ENCODE peak calls at places on chromosomes 12 and 14, in nine cellular contexts. Q is CD8-positive, alpha-beta memory T cell; R is H9; H is breast epithelium; J is GM23248; B is stomach; A is endothelial cell of umbilical vein; P is lung; Y is heart left ventricle. T is an unnamed sample.
A peak's percentile ranks its signal among the peaks of the same experiment; 100 is the strongest.

GRCh38 chr12:110382683-110383082 is 20.8 kb downstream of the ANAPC7 start:
- DNase-seq in Q (no peak), R (no peak), H (no peak), J (no peak), B (no peak), A (no peak), P (no peak), Y (no peak), T (no peak)

GRCh38 chr12:39782026-39782545 is 162.5 kb upstream of the ABCD2 start:
- DNase-seq in Q (no peak), R (no peak), H (no peak), J (no peak), B (no peak), A (no peak), P (no peak), Y (no peak), T (no peak)

GRCh38 chr12:112524676-112525425 is 106.1 kb downstream of the PTPN11 start:
- DNase-seq in Q (no peak), R (peak; percentile 51), H (no peak), J (peak; percentile 17), B (no peak), A (no peak), P (no peak), Y (no peak), T (no peak)

GRCh38 chr14:38254565-38255407 is 1.1 kb downstream of the CLEC14A start:
- DNase-seq in Q (no peak), R (no peak), H (no peak), J (peak; percentile 38), B (peak; percentile 41), A (peak; percentile 60), P (no peak), Y (peak; percentile 8), T (no peak)

GRCh38 chr12:47573146-47573659 is 132.6 kb downstream of the RPAP3 start:
- DNase-seq in Q (no peak), R (no peak), H (no peak), J (no peak), B (no peak), A (no peak), P (no peak), Y (no peak), T (no peak)

GRCh38 chr12:114131824-114132223 is 165.7 kb upstream of the RBM19 start:
- DNase-seq in Q (no peak), R (peak; percentile 45), H (no peak), J (peak; percentile 17), B (no peak), A (no peak), P (no peak), Y (no peak), T (no peak)

GRCh38 chr14:26444745-26445144 is 153.1 kb downstream of the NOVA1 start:
- DNase-seq in Q (no peak), R (no peak), H (no peak), J (peak; percentile 47), B (no peak), A (peak; percentile 29), P (no peak), Y (no peak), T (no peak)

GRCh38 chr14:22469541-22470303 is 119.3 kb downstream of the DAD1 start:
- DNase-seq in Q (no peak), R (no peak), H (no peak), J (peak; percentile 28), B (no peak), A (peak; percentile 43), P (no peak), Y (no peak), T (no peak)

GRCh38 chr12:28543021-28543890 is 353.0 kb downstream of the CCDC91 start:
- DNase-seq in Q (no peak), R (no peak), H (no peak), J (no peak), B (no peak), A (no peak), P (no peak), Y (no peak), T (no peak)

GRCh38 chr12:78115889-78116288 is 285.2 kb downstream of the NAV3 start:
- DNase-seq in Q (no peak), R (no peak), H (no peak), J (no peak), B (no peak), A (no peak), P (no peak), Y (no peak), T (no peak)

GRCh38 chr12:542290-543113 is 82.8 kb downstream of the B4GALNT3 start:
- DNase-seq in Q (no peak), R (no peak), H (no peak), J (no peak), B (no peak), A (no peak), P (no peak), Y (no peak), T (peak; percentile 57)

GRCh38 chr14:95871531-95871930 is 5.1 kb upstream of the TUNAR start:
- DNase-seq in Q (no peak), R (no peak), H (no peak), J (no peak), B (no peak), A (no peak), P (no peak), Y (no peak), T (no peak)

GRCh38 chr14:95774265-95775160 is 60.6 kb upstream of the TCL1A start:
- DNase-seq in Q (no peak), R (peak; percentile 66), H (peak; percentile 25), J (peak; percentile 56), B (peak; percentile 53), A (peak; percentile 55), P (peak; percentile 50), Y (peak; percentile 14), T (no peak)

GRCh38 chr14:65879218-65880009 is 466.9 kb downstream of the FUT8 start:
- DNase-seq in Q (no peak), R (no peak), H (no peak), J (peak; percentile 95), B (no peak), A (peak; percentile 36), P (no peak), Y (no peak), T (no peak)

GRCh38 chr12:109727039-109727723 is 13.6 kb downstream of the FAM222A start:
- DNase-seq in Q (peak; percentile 29), R (peak; percentile 29), H (peak; percentile 62), J (no peak), B (peak; percentile 50), A (no peak), P (no peak), Y (no peak), T (peak; percentile 64)

GRCh38 chr12:53696285-53696654 is 20.4 kb upstream of the ATP5MC2 start:
- DNase-seq in Q (no peak), R (peak; percentile 95), H (peak; percentile 53), J (peak; percentile 61), B (peak; percentile 86), A (peak; percentile 89), P (peak; percentile 86), Y (peak; percentile 76), T (no peak)

GRCh38 chr12:101612162-101612916 is 17.6 kb downstream of the MYBPC1 start:
- DNase-seq in Q (no peak), R (no peak), H (no peak), J (no peak), B (no peak), A (no peak), P (no peak), Y (no peak), T (no peak)

GRCh38 chr12:101609198-101609597 is 14.4 kb downstream of the MYBPC1 start:
- DNase-seq in Q (no peak), R (no peak), H (no peak), J (no peak), B (no peak), A (no peak), P (no peak), Y (no peak), T (no peak)

GRCh38 chr12:101604132-101604531 is 9.4 kb downstream of the MYBPC1 start:
- DNase-seq in Q (no peak), R (no peak), H (no peak), J (no peak), B (no peak), A (no peak), P (no peak), Y (no peak), T (no peak)

GRCh38 chr12:101608301-101609133 is 13.7 kb downstream of the MYBPC1 start:
- DNase-seq in Q (no peak), R (no peak), H (peak; percentile 77), J (no peak), B (peak; percentile 85), A (no peak), P (peak; percentile 55), Y (no peak), T (no peak)

DNA sequence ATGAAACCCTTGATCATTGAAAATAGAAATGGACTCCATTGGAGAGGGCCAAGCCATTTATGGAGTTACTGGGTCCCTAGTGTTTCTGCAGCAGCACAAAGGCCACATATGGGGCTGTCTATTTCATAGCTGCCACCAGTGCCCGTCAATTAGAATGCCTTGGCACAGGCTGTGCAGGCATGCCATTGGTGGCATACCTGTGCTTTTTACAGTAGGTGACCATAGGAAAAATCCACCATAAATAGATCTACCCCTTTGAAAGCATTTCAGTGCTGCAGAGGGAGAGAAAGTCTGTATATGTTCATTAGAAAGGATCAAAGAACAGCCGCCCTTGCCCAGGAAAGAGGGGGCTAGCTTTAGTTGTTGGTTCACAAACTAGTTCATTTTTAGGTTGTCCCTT is 13.1 kb downstream of the MYBPC1 start:
- DNase-seq in Q (no peak), R (no peak), H (no peak), J (no peak), B (peak; percentile 49), A (no peak), P (no peak), Y (no peak), T (no peak)
- H3K27ac ChIP-seq in Q (no peak overlapping the region), R (no peak overlapping the region), H (peak overlapping the region; percentile 64), J (no peak overlapping the region), B (peak overlapping the region; percentile 77), A (no peak overlapping the region), P (no peak overlapping the region), Y (no peak overlapping the region), T (no peak overlapping the region)

GRCh38 chr12:1645819-1646218 is 16.8 kb downstream of the WNT5B start:
- DNase-seq in Q (no peak), R (no peak), H (no peak), J (no peak), B (no peak), A (no peak), P (no peak), Y (no peak), T (no peak)
- H3K4me1 ChIP-seq in Q (no peaks in the 10 kb centered on the region), R (no peaks in the 10 kb centered on the region), H (no peaks in the 10 kb centered on the region), J (peaks cover 39% of the 10 kb centered on the region), B (peaks cover 36% of the 10 kb centered on the region), A (no peaks in the 10 kb centered on the region), P (peaks cover 3% of the 10 kb centered on the region), Y (peaks cover 17% of the 10 kb centered on the region), T (no peaks in the 10 kb centered on the region)

DNA sequence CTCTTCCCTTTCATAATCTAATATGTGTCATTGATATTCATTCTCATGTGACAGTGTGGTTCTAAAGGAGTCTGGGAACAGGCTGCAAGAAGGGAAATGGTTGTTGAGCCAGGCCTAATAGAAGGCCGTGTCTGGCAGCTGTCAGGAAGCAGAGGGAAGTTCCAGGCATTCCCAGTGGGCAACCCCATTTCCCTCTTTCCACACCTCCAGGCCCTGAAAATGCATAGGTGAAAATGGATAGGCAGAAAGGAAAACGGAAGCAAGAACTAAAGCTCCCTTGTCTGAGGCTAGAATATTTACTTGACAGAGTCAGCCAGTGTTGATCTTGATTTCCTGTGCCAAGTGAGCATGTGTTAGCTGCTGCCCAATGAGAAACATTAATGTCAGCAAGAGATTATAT is 97.7 kb downstream of the PPM1A start:
- DNase-seq in Q (no peak), R (no peak), H (no peak), J (peak; percentile 7), B (no peak), A (peak; percentile 72), P (no peak), Y (no peak), T (no peak)
- H3K27ac ChIP-seq in Q (no peak overlapping the region), R (no peak overlapping the region), H (no peak overlapping the region), J (no peak overlapping the region), B (no peak overlapping the region), A (no peak overlapping the region), P (no peak overlapping the region), Y (no peak overlapping the region), T (no peak overlapping the region)

GRCh38 chr12:108712164-108712924 is 19.0 kb downstream of the CORO1C start:
- DNase-seq in Q (no peak), R (peak; percentile 51), H (no peak), J (no peak), B (no peak), A (no peak), P (no peak), Y (no peak), T (no peak)
- H3K4me1 ChIP-seq in Q (no peaks in the 10 kb centered on the region), R (peaks cover 4% of the 10 kb centered on the region), H (no peaks in the 10 kb centered on the region), J (peaks cover 50% of the 10 kb centered on the region), B (peaks cover 58% of the 10 kb centered on the region), A (peaks cover 3% of the 10 kb centered on the region), P (peaks cover 15% of the 10 kb centered on the region), Y (peaks cover 56% of the 10 kb centered on the region), T (no peaks in the 10 kb centered on the region)

T was measured in kidney.